ENCODE peak calls at places on chromosome 6, in nine cellular contexts. One of them, this sample, is unnamed.

GRCh38 chr6:169824021-169824420 is 72.6 kb downstream of the ERMARD start:
- DNase-seq in A549: no peak
- DNase-seq in RWPE1: no peak
- DNase-seq in hepatocyte: no peak
- DNase-seq in substantia nigra: no peak
- DNase-seq in left ventricle myocardium inferior: no peak
- DNase-seq in transverse colon: no peak
- DNase-seq in aorta: peak
- DNase-seq in cardiac muscle cell: no peak
- DNase-seq in this sample: no peak

GRCh38 chr6:95599691-95600090 is 22.4 kb downstream of the MANEA start:
- DNase-seq in A549: no peak
- DNase-seq in RWPE1: no peak
- DNase-seq in hepatocyte: no peak
- DNase-seq in substantia nigra: no peak
- DNase-seq in left ventricle myocardium inferior: no peak
- DNase-seq in transverse colon: no peak
- DNase-seq in aorta: no peak
- DNase-seq in cardiac muscle cell: no peak
- DNase-seq in this sample: no peak

GRCh38 chr6:1708820-1709612 is 99.3 kb downstream of the FOXC1 start:
- DNase-seq in A549: no peak
- DNase-seq in RWPE1: no peak
- DNase-seq in hepatocyte: no peak
- DNase-seq in substantia nigra: no peak
- DNase-seq in left ventricle myocardium inferior: no peak
- DNase-seq in transverse colon: no peak
- DNase-seq in aorta: no peak
- DNase-seq in cardiac muscle cell: no peak
- DNase-seq in this sample: no peak

GRCh38 chr6:105794870-105795269 is 291.3 kb upstream of the PRDM1 start:
- DNase-seq in A549: no peak
- DNase-seq in RWPE1: no peak
- DNase-seq in hepatocyte: no peak
- DNase-seq in substantia nigra: no peak
- DNase-seq in left ventricle myocardium inferior: no peak
- DNase-seq in transverse colon: no peak
- DNase-seq in aorta: no peak
- DNase-seq in cardiac muscle cell: no peak
- DNase-seq in this sample: no peak

GRCh38 chr6:56729719-56730118 is 87.0 kb upstream of the DST start:
- DNase-seq in A549: no peak
- DNase-seq in RWPE1: no peak
- DNase-seq in hepatocyte: no peak
- DNase-seq in substantia nigra: no peak
- DNase-seq in left ventricle myocardium inferior: no peak
- DNase-seq in transverse colon: no peak
- DNase-seq in aorta: no peak
- DNase-seq in cardiac muscle cell: peak
- DNase-seq in this sample: no peak

GRCh38 chr6:36929152-36929551 is 25.4 kb upstream of the PI16 start:
- DNase-seq in A549: no peak
- DNase-seq in RWPE1: no peak
- DNase-seq in hepatocyte: no peak
- DNase-seq in substantia nigra: no peak
- DNase-seq in left ventricle myocardium inferior: no peak
- DNase-seq in transverse colon: no peak
- DNase-seq in aorta: peak
- DNase-seq in cardiac muscle cell: no peak
- DNase-seq in this sample: no peak

GRCh38 chr6:31701666-31702420 is 1.3 kb downstream of the ABHD16A start:
- DNase-seq in A549: no peak
- DNase-seq in RWPE1: no peak
- DNase-seq in hepatocyte: no peak
- DNase-seq in substantia nigra: peak
- DNase-seq in left ventricle myocardium inferior: peak
- DNase-seq in transverse colon: no peak
- DNase-seq in aorta: no peak
- DNase-seq in cardiac muscle cell: peak
- DNase-seq in this sample: no peak

GRCh38 chr6:81750660-81751387 is 1.7 kb downstream of the TENT5A start:
- DNase-seq in A549: no peak
- DNase-seq in RWPE1: peak
- DNase-seq in hepatocyte: no peak
- DNase-seq in substantia nigra: no peak
- DNase-seq in left ventricle myocardium inferior: no peak
- DNase-seq in transverse colon: no peak
- DNase-seq in aorta: no peak
- DNase-seq in cardiac muscle cell: no peak
- DNase-seq in this sample: no peak

GRCh38 chr6:119112856-119113530 is 34.5 kb upstream of the FAM184A start:
- DNase-seq in A549: no peak
- DNase-seq in RWPE1: no peak
- DNase-seq in hepatocyte: no peak
- DNase-seq in substantia nigra: no peak
- DNase-seq in left ventricle myocardium inferior: no peak
- DNase-seq in transverse colon: no peak
- DNase-seq in aorta: no peak
- DNase-seq in cardiac muscle cell: peak
- DNase-seq in this sample: no peak

GRCh38 chr6:13194852-13195251 is 133.5 kb downstream of the TBC1D7 start:
- DNase-seq in A549: peak
- DNase-seq in RWPE1: peak
- DNase-seq in hepatocyte: peak
- DNase-seq in substantia nigra: peak
- DNase-seq in left ventricle myocardium inferior: no peak
- DNase-seq in transverse colon: peak
- DNase-seq in aorta: no peak
- DNase-seq in cardiac muscle cell: peak
- DNase-seq in this sample: peak

GRCh38 chr6:157760589-157761330 is 62.3 kb upstream of the SNX9 start:
- DNase-seq in A549: no peak
- DNase-seq in RWPE1: peak
- DNase-seq in hepatocyte: no peak
- DNase-seq in substantia nigra: no peak
- DNase-seq in left ventricle myocardium inferior: no peak
- DNase-seq in transverse colon: no peak
- DNase-seq in aorta: no peak
- DNase-seq in cardiac muscle cell: peak
- DNase-seq in this sample: no peak

GRCh38 chr6:129755787-129756186 is 45.8 kb upstream of the ARHGAP18 start:
- DNase-seq in A549: no peak
- DNase-seq in RWPE1: no peak
- DNase-seq in hepatocyte: no peak
- DNase-seq in substantia nigra: no peak
- DNase-seq in left ventricle myocardium inferior: no peak
- DNase-seq in transverse colon: no peak
- DNase-seq in aorta: no peak
- DNase-seq in cardiac muscle cell: no peak
- DNase-seq in this sample: no peak

GRCh38 chr6:6915219-6915618 is 192.5 kb upstream of the RREB1 start:
- DNase-seq in A549: no peak
- DNase-seq in RWPE1: no peak
- DNase-seq in hepatocyte: no peak
- DNase-seq in substantia nigra: no peak
- DNase-seq in left ventricle myocardium inferior: no peak
- DNase-seq in transverse colon: no peak
- DNase-seq in aorta: no peak
- DNase-seq in cardiac muscle cell: peak
- DNase-seq in this sample: no peak
- H3K27ac ChIP-seq in A549: peak
- H3K27ac ChIP-seq in RWPE1: peak
- H3K27ac ChIP-seq in hepatocyte: peak
- H3K27ac ChIP-seq in substantia nigra: peak
- H3K27ac ChIP-seq in left ventricle myocardium inferior: peak
- H3K27ac ChIP-seq in transverse colon: peak
- H3K27ac ChIP-seq in aorta: no peak
- H3K27ac ChIP-seq in cardiac muscle cell: no peak
- H3K27ac ChIP-seq in this sample: peak

DNA sequence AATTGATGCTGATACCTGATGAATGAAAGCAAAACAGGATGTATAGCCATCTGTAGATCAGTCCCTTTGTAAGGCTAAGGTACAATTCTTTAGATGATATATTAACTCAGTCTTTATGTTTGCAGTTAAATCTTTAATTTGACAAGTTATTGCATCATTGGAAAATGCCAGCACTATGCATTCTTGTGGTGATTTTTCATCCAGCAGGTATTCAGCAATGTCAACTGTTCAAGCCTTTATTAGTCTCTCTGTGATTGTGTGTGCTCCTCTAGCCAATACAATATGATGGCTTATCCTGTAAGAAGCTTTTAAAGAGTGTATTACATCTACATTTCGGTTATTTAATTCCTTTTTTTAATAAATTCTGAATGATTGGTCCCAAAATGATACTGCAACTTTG is 34.3 kb downstream of the HLA-DMB start:
- DNase-seq in A549: no peak
- DNase-seq in RWPE1: no peak
- DNase-seq in hepatocyte: no peak
- DNase-seq in substantia nigra: no peak
- DNase-seq in left ventricle myocardium inferior: no peak
- DNase-seq in transverse colon: no peak
- DNase-seq in aorta: no peak
- DNase-seq in cardiac muscle cell: peak
- DNase-seq in this sample: no peak
- H3K27ac ChIP-seq in A549: peak
- H3K27ac ChIP-seq in RWPE1: no peak
- H3K27ac ChIP-seq in hepatocyte: no peak
- H3K27ac ChIP-seq in substantia nigra: no peak
- H3K27ac ChIP-seq in left ventricle myocardium inferior: no peak
- H3K27ac ChIP-seq in transverse colon: no peak
- H3K27ac ChIP-seq in aorta: no peak
- H3K27ac ChIP-seq in cardiac muscle cell: no peak
- H3K27ac ChIP-seq in this sample: no peak

DNA sequence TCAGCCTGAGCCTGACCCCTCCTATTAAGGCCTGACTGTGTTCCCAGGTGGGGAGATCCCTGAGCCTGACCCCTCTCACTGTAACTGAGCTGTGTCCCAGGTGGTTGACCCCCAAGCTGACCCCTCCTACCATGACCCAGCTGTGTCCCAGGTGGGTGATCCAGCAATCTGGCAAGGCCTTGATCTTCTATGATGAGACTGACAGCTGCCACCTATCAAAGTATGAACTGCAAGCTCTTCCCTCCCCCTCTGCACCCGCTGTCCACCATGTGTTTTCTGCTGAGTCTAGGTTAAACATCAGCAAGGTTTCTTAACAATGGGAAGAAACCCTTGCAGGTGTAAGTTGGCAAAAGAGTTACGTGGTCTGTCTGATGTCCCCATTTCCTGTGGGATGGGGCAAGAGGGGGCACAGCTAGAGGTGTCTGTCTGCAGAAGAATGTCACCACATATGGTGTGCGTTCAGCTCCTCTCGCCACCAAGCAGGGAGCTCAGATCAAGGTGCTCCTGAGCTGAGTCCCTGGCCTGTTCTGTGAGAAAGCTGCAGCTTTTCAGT is 5.9 kb downstream of the PXDC1 start:
- DNase-seq in A549: no peak
- DNase-seq in RWPE1: no peak
- DNase-seq in hepatocyte: no peak
- DNase-seq in substantia nigra: no peak
- DNase-seq in left ventricle myocardium inferior: no peak
- DNase-seq in transverse colon: peak
- DNase-seq in aorta: no peak
- DNase-seq in cardiac muscle cell: no peak
- DNase-seq in this sample: no peak
- H3K27ac ChIP-seq in A549: no peak
- H3K27ac ChIP-seq in RWPE1: peak
- H3K27ac ChIP-seq in hepatocyte: no peak
- H3K27ac ChIP-seq in substantia nigra: no peak
- H3K27ac ChIP-seq in left ventricle myocardium inferior: peak
- H3K27ac ChIP-seq in transverse colon: peak
- H3K27ac ChIP-seq in aorta: no peak
- H3K27ac ChIP-seq in cardiac muscle cell: no peak
- H3K27ac ChIP-seq in this sample: no peak

DNA sequence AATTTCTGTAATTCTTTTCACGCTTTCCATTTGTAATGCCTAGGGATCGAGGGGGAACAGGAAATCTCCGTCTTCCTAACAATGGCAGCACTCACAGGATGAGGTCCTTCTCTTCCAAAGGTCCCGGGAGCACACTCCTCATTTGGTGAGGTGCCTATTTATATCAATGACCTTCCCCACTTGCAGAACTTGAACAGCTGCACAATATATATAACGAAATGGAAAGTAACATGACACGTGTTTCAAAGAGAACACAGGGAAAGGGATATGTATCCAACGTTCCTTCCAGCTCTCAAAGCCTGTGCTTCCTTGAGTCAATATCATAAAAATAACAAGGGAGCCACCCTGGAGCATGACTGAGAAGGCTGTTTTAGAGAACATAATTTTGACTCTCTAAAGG is 78.6 kb upstream of the RBM24 start:
- DNase-seq in A549: no peak
- DNase-seq in RWPE1: no peak
- DNase-seq in hepatocyte: no peak
- DNase-seq in substantia nigra: no peak
- DNase-seq in left ventricle myocardium inferior: no peak
- DNase-seq in transverse colon: peak
- DNase-seq in aorta: no peak
- DNase-seq in cardiac muscle cell: no peak
- DNase-seq in this sample: no peak
- H3K27ac ChIP-seq in A549: no peak
- H3K27ac ChIP-seq in RWPE1: no peak
- H3K27ac ChIP-seq in hepatocyte: peak
- H3K27ac ChIP-seq in substantia nigra: no peak
- H3K27ac ChIP-seq in left ventricle myocardium inferior: peak
- H3K27ac ChIP-seq in transverse colon: peak
- H3K27ac ChIP-seq in aorta: no peak
- H3K27ac ChIP-seq in cardiac muscle cell: no peak
- H3K27ac ChIP-seq in this sample: no peak

DNA sequence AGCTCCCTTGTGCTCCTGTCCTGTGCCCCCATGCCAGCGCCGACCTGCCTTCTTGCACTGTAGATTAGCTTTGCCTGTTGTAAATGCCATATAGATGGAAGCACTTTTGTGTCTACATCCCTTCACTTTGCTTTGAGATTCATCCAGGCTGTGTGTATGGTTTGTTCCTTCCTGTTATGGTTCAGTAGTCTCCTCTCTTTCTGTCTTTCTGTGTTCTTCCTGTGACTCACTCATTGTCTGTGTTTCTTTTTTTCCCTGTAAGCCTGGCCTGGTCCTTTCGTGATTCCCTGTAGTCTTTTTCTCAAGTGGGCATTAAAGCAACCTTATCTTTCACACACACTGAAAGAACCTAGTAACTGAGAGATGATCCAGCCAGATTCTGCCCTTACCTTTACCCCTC is 66.6 kb downstream of the JARID2 start:
- DNase-seq in A549: no peak
- DNase-seq in RWPE1: no peak
- DNase-seq in hepatocyte: no peak
- DNase-seq in substantia nigra: no peak
- DNase-seq in left ventricle myocardium inferior: no peak
- DNase-seq in transverse colon: no peak
- DNase-seq in aorta: no peak
- DNase-seq in cardiac muscle cell: peak
- DNase-seq in this sample: no peak
- H3K27ac ChIP-seq in A549: no peak
- H3K27ac ChIP-seq in RWPE1: peak
- H3K27ac ChIP-seq in hepatocyte: no peak
- H3K27ac ChIP-seq in substantia nigra: no peak
- H3K27ac ChIP-seq in left ventricle myocardium inferior: no peak
- H3K27ac ChIP-seq in transverse colon: no peak
- H3K27ac ChIP-seq in aorta: no peak
- H3K27ac ChIP-seq in cardiac muscle cell: no peak
- H3K27ac ChIP-seq in this sample: no peak